ENCODE peak calls at places on chromosomes 7 and 10, in seven cellular contexts. Z, C, H, R, T, A and V are unnamed samples. For H3K27me3, the result is how much of the 10 kb centered on the place peaks cover.

GRCh38 chr7:46932656-46933424 is 649.1 kb downstream of the TNS3 start:
- DNase-seq in Z (peak), C (no peak), H (peak), R (no peak), T (peak), A (peak), V (no peak)

GRCh38 chr7:82223580-82223979 is 220.0 kb downstream of the CACNA2D1 start:
- DNase-seq in Z (no peak), C (no peak), H (no peak), R (no peak), T (no peak), A (no peak), V (no peak)

GRCh38 chr7:132618271-132618955 is 42.1 kb upstream of the PLXNA4 start:
- DNase-seq in Z (no peak), C (no peak), H (no peak), R (no peak), T (no peak), A (peak), V (no peak)

GRCh38 chr7:66514050-66514449 is 114.6 kb upstream of the KCTD7 start:
- DNase-seq in Z (no peak), C (no peak), H (no peak), R (no peak), T (no peak), A (no peak), V (no peak)

GRCh38 chr7:135177021-135177696 is 6.7 kb upstream of the CYREN start:
- DNase-seq in Z (no peak), C (no peak), H (no peak), R (no peak), T (no peak), A (no peak), V (no peak)

GRCh38 chr10:128077155-128077875 is 48.9 kb downstream of the MKI67 start:
- DNase-seq in Z (no peak), C (no peak), H (no peak), R (no peak), T (no peak), A (no peak), V (no peak)

GRCh38 chr7:30799206-30799975 is 28.2 kb downstream of the MINDY4 start:
- DNase-seq in Z (peak), C (no peak), H (no peak), R (no peak), T (peak), A (peak), V (no peak)

GRCh38 chr7:157347217-157347904 is 10.6 kb downstream of the DNAJB6 start:
- DNase-seq in Z (peak), C (no peak), H (peak), R (no peak), T (peak), A (peak), V (no peak)

GRCh38 chr7:96388620-96389383 is 66.9 kb upstream of the SLC25A13 start:
- DNase-seq in Z (peak), C (no peak), H (peak), R (no peak), T (peak), A (peak), V (no peak)

GRCh38 chr10:114876602-114877300 is 55.2 kb downstream of the FHIP2A start:
- DNase-seq in Z (no peak), C (peak), H (peak), R (peak), T (peak), A (peak), V (peak)

GRCh38 chr7:123148813-123149212 is 51.0 kb downstream of the SLC13A1 start:
- DNase-seq in Z (no peak), C (no peak), H (no peak), R (no peak), T (no peak), A (no peak), V (no peak)

GRCh38 chr10:8056891-8057331 is 2.4 kb downstream of the GATA3 start:
- DNase-seq in Z (no peak), C (no peak), H (no peak), R (no peak), T (no peak), A (no peak), V (no peak)

GRCh38 chr10:122475130-122475529 is 13.8 kb downstream of the HTRA1 start:
- DNase-seq in Z (no peak), C (no peak), H (peak), R (peak), T (no peak), A (no peak), V (no peak)

GRCh38 chr10:18532881-18533535 is 118.4 kb downstream of the NSUN6 start:
- DNase-seq in Z (no peak), C (no peak), H (no peak), R (no peak), T (no peak), A (no peak), V (no peak)

GRCh38 chr10:32190890-32191491 is 134.8 kb upstream of the KIF5B start:
- DNase-seq in Z (no peak), C (peak), H (no peak), R (no peak), T (peak), A (peak), V (no peak)

GRCh38 chr7:27180431-27181175 is 4.4 kb downstream of the HOXA11 start:
- DNase-seq in Z (no peak), C (no peak), H (no peak), R (peak), T (no peak), A (no peak), V (no peak)

GRCh38 chr7:105643384-105643783 is 62.1 kb upstream of the EFCAB10 start:
- DNase-seq in Z (no peak), C (no peak), H (peak), R (peak), T (no peak), A (peak), V (no peak)

DNA sequence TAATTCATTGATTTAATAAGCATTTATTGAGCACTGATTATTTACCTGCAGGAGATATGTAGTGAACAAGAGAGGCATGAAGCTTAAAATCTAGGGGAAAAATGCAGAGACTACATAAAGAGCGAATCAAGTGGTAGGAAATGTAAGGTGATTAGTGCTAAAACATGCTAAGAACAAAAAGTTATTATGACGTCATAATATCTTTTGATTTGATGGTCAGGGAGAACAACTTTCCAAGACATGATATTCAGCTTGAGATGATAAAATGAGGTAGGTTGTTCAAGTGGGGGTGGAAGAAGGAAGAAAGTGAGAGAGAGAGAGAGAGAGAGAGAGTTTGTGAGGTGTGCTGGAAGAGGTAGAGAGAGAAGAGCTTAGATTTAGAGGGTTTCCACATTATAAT is 317.7 kb downstream of the NRG3 start:
- DNase-seq in Z (no peak), C (no peak), H (no peak), R (no peak), T (no peak), A (no peak), V (no peak)
- TF ChIP-seq CTCF in Z (no peak), C (no peak), H (no peak), R (no peak), T (no peak), A (no peak), V (no peak)

DNA sequence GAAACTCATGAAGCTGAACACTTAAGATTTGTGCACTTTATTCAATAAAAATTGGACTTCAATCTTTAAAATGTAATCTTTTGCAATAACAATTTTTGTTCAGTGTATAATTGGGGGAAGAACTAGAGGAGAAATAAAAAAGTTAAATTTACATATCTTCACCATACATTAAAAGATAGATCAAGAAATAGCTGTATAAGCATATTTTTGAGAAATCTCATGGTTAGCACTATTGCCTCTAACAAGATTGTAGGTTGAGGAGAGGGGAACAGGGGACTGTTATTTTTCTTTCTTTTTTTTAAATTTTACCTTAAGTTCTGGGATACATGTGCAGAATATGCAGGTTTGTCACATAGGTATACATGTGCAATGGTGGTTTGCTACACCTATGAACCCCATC is 5.3 kb downstream of the AMPH start:
- DNase-seq in Z (no peak), C (no peak), H (no peak), R (no peak), T (no peak), A (no peak), V (no peak)
- H3K27me3 ChIP-seq in Z (under half), C (under half), H (under half), R (under half), T (under half), A (under half), V (under half)

GRCh38 chr7:41693150-41693997 is 9.5 kb downstream of the INHBA start:
- DNase-seq in Z (no peak), C (no peak), H (no peak), R (no peak), T (peak), A (no peak), V (no peak)
- TF ChIP-seq CTCF in Z (peak), C (peak), H (no peak), R (peak), T (peak), A (peak), V (no peak)

GRCh38 chr10:101116754-101117153 is 14.3 kb upstream of the TLX1 start:
- DNase-seq in Z (no peak), C (no peak), H (no peak), R (no peak), T (no peak), A (no peak), V (no peak)

GRCh38 chr10:101111547-101111946 is 19.6 kb upstream of the TLX1 start:
- DNase-seq in Z (no peak), C (no peak), H (no peak), R (no peak), T (no peak), A (no peak), V (no peak)

GRCh38 chr10:101112799-101113594 is 18.1 kb upstream of the TLX1 start:
- DNase-seq in Z (no peak), C (peak), H (no peak), R (no peak), T (no peak), A (no peak), V (no peak)

GRCh38 chr10:101110856-101111523 is 20.1 kb upstream of the TLX1 start:
- DNase-seq in Z (no peak), C (peak), H (no peak), R (no peak), T (no peak), A (no peak), V (no peak)

DNA sequence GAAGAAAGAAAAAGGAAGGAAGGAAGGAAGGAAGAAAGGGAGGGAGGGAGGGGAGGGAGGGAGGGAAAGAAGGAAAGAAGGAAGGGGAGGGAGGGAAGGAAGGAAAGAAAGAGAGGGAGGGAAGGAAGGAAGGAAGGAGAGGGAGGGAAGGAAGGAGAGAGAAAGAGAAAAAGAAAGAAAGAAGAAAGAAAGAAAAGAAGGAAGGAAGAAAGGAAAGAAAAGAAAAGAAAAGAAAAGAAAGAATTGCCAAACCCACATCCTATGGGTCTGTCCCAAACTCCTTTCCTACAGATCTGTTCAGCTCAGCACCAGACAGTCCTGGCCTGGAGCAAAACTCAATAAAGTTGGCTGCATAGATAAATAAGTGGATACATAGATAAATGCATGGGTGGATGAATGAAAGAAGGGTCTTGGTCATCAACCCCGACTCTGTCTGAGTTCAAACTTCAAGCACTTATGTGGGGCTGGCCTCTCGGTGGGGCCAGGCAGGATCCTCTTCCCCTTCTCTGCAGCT is 17.2 kb upstream of the TLX1 start:
- DNase-seq in Z (no peak), C (no peak), H (no peak), R (no peak), T (no peak), A (no peak), V (no peak)
- H3K27me3 ChIP-seq in Z (under half), C (under half), H (half or more), R (under half), T (half or more), A (under half), V (under half)

DNA sequence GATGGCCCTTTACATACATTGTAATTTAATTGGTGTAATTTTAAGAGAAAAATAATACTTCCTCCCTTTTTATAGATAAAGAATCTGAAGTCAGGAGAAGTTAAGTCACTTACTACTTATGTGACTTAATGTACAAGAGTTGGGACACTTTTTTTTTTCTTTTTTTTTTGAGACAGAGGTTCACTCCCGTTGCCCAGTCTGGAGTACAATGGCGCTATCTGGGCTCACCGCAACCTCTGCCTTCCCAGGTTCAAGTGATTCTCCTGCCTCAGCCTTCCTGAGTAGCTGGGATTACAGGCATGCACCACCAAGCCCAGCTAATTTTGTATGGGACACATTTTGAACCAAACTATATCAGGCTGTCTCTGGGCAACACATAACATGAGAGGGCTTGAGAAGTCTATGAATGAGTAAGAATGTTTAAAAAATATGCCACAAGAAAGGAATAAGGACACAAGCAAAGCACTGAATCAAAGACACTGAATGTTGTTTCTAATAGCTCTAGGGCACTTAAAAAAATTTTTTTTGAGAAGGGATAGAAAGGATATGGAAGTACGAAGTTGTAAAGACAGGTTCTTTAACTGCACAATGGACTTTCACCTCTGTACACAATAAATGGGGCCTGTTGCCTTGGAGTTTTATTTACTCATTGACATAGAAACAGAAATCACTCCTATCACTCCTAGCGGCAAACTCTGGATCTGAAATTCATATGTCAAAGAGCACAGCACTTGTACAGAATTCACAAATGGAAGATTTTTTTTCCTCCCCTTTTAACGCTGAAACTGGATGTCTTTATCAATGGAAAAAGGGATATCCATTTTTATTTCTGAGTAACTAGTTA is 18.5 kb downstream of the NT5C3A start:
- DNase-seq in Z (no peak), C (peak), H (no peak), R (no peak), T (no peak), A (no peak), V (no peak)
- TF ChIP-seq CTCF in Z (no peak), C (peak), H (peak), R (no peak), T (no peak), A (no peak), V (no peak)

GRCh38 chr7:51299391-51300133 is 17.0 kb downstream of the COBL start:
- DNase-seq in Z (no peak), C (no peak), H (no peak), R (no peak), T (no peak), A (no peak), V (no peak)
- H3K27me3 ChIP-seq in Z (under half), C (under half), H (under half), R (under half), T (under half), A (under half), V (under half)

GRCh38 chr10:30248728-30249127 is 100.3 kb downstream of the MTPAP start:
- DNase-seq in Z (no peak), C (no peak), H (no peak), R (no peak), T (no peak), A (no peak), V (no peak)

GRCh38 chr10:30247704-30248103 is 101.4 kb downstream of the MTPAP start:
- DNase-seq in Z (no peak), C (no peak), H (no peak), R (no peak), T (no peak), A (no peak), V (no peak)
- TF ChIP-seq CTCF in Z (no peak), C (no peak), H (no peak), R (no peak), T (no peak), A (no peak), V (no peak)

GRCh38 chr7:29569648-29570047 is 6.0 kb downstream of the PRR15 start:
- DNase-seq in Z (no peak), C (peak), H (no peak), R (no peak), T (no peak), A (peak), V (no peak)
- H3K27me3 ChIP-seq in Z (under half), C (under half), H (half or more), R (under half), T (under half), A (under half), V (under half)

DNA sequence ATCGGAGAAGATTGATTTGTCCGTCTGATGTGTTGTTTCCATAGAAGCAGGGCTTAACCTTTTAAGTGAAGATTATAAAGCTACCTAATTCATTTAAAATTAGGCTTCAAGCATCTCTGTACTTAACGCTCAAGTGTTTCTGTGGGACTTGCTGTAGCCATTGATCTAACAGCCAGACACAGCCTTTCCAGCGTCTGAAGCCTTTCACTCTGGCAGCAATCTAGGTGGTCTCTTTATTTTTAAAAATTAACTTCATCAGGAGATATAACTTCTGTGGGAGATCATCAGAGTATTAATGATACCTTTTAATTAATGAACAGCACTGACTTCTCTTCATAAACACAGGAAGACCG is 88.1 kb downstream of the BEND7 start:
- DNase-seq in Z (no peak), C (no peak), H (no peak), R (no peak), T (no peak), A (no peak), V (no peak)
- TF ChIP-seq CTCF in Z (no peak), C (no peak), H (no peak), R (no peak), T (no peak), A (no peak), V (peak)